ENCODE peak calls at places on chromosomes 12 and 14, in ten cellular contexts. N is coronary artery, O is lung, X is OCI-LY7, F is tibial artery, Q is endodermal cell, H is prostate gland, R is body of pancreas, D is IMR-90, E is upper lobe of left lung. A is an unnamed sample.

GRCh38 chr14:55102141-55102547 is 26.9 kb upstream of the LGALS3 start:
- DNase-seq in N (peak; percentile 90), O (peak; percentile 89), X (peak; percentile 94), F (peak; percentile 90), Q (peak; percentile 81), H (peak; percentile 80), R (peak; percentile 89), D (peak; percentile 96), E (peak; percentile 34), A (peak; percentile 98)

GRCh38 chr12:95182868-95183415 is 34.3 kb downstream of the FGD6 start:
- DNase-seq in N (no peak), O (no peak), X (no peak), F (no peak), Q (peak; percentile 52), H (no peak), R (no peak), D (peak; percentile 73), E (no peak), A (peak; percentile 97)

GRCh38 chr12:57049047-57049446 is 882 bp downstream of the MYO1A start:
- DNase-seq in N (no peak), O (no peak), X (no peak), F (no peak), Q (peak; percentile 31), H (no peak), R (no peak), D (no peak), E (no peak), A (no peak)

GRCh38 chr14:102913341-102914211 is 8.9 kb upstream of the AMN start:
- DNase-seq in N (no peak), O (no peak), X (no peak), F (no peak), Q (no peak), H (no peak), R (no peak), D (no peak), E (peak; percentile 68), A (no peak)

GRCh38 chr12:102479099-102479887 is 1.1 kb downstream of the IGF1 start:
- DNase-seq in N (no peak), O (no peak), X (no peak), F (no peak), Q (peak; percentile 62), H (no peak), R (no peak), D (no peak), E (no peak), A (peak; percentile 14)

GRCh38 chr12:6903712-6904111 is 910 bp upstream of the LRRC23 start:
- DNase-seq in N (no peak), O (no peak), X (no peak), F (no peak), Q (no peak), H (no peak), R (no peak), D (no peak), E (no peak), A (no peak)

GRCh38 chr14:70811578-70811977 is 2.3 kb upstream of the MAP3K9 start:
- DNase-seq in N (no peak), O (no peak), X (no peak), F (no peak), Q (no peak), H (no peak), R (no peak), D (no peak), E (no peak), A (no peak)

GRCh38 chr14:34338056-34338455 is 124.0 kb downstream of the SPTSSA start:
- DNase-seq in N (no peak), O (no peak), X (no peak), F (no peak), Q (no peak), H (no peak), R (no peak), D (no peak), E (no peak), A (no peak)

GRCh38 chr12:65232490-65233077 is 45.9 kb upstream of the MSRB3 start:
- DNase-seq in N (no peak), O (no peak), X (peak; percentile 52), F (no peak), Q (no peak), H (no peak), R (no peak), D (peak; percentile 38), E (no peak), A (peak; percentile 15)

GRCh38 chr12:6235906-6236640 is 35.9 kb downstream of the CD9 start:
- DNase-seq in N (no peak), O (no peak), X (no peak), F (no peak), Q (peak; percentile 43), H (no peak), R (no peak), D (no peak), E (no peak), A (no peak)

GRCh38 chr12:79933580-79934264 is 1.2 kb downstream of the PPP1R12A start:
- DNase-seq in N (no peak), O (no peak), X (peak; percentile 55), F (no peak), Q (peak; percentile 65), H (no peak), R (no peak), D (peak; percentile 6), E (no peak), A (no peak)

GRCh38 chr14:91348861-91349465 is 68.7 kb downstream of the CCDC88C start:
- DNase-seq in N (no peak), O (no peak), X (peak; percentile 21), F (no peak), Q (no peak), H (no peak), R (no peak), D (no peak), E (no peak), A (no peak)

GRCh38 chr12:2732290-2732689 is 62.5 kb upstream of the FKBP4 start:
- DNase-seq in N (no peak), O (no peak), X (no peak), F (no peak), Q (no peak), H (no peak), R (no peak), D (no peak), E (no peak), A (no peak)

GRCh38 chr12:57127710-57128518 is at the start of gene LRP1:
- DNase-seq in N (peak; percentile 92), O (peak; percentile 78), X (peak; percentile 65), F (peak; percentile 89), Q (peak; percentile 95), H (peak; percentile 90), R (peak; percentile 83), D (peak; percentile 82), E (peak; percentile 95), A (peak; percentile 66)

GRCh38 chr12:1698638-1699214 is 7.9 kb downstream of the ADIPOR2 start:
- DNase-seq in N (no peak), O (no peak), X (no peak), F (no peak), Q (no peak), H (no peak), R (no peak), D (no peak), E (no peak), A (no peak)
- TF ChIP-seq CTCF in N (no peak), O (no peak), X (no peak), F (no peak), Q (peak; percentile 63), H (no peak), R (no peak), D (no peak), E (no peak), A (no peak)

DNA sequence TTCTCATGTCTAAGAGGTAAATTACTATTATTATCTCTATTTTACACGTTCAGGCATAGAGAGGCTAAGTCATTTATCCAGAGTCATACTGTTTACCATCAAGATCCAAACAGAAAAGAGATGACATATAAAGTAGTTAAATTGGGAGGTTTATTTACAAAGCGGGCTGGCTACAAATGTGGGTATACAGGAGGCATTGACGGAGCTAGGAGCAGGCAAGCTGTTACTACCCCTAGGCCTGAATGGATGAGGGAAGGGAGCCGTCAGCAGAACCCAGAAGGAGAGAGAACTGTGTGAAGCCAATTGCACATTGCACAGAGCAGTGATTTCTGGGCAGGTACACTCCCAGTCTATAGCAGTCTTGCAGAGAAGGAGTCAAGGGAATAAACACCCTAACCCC is 39.8 kb downstream of the DACT1 start:
- DNase-seq in N (no peak), O (no peak), X (no peak), F (no peak), Q (no peak), H (no peak), R (no peak), D (no peak), E (no peak), A (no peak)
- H3K4me3 ChIP-seq in N (no peak overlapping the region), O (no peak overlapping the region), X (no peak overlapping the region), F (no peak overlapping the region), Q (no peak overlapping the region), H (no peak overlapping the region), R (no peak overlapping the region), D (no peak overlapping the region), E (no peak overlapping the region), A (no peak overlapping the region)

DNA sequence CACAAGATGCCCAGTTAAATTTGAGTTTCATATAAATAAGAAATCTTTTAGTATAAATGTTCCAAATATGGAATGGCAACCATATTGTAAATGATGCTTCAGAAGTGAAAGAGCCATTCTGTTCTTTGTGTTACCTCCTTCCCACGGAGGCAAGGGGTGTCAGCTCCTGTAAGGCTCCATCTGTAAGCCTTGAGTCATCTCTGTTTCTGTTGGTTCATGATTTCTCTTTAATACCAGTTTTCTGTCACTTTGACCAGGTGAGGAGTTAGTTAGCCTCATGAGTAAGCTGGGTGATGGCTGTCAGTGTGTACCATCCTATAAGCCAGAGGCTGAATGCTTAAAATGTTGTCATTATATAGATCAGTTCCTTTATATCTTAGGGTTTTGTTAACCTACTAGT is 61.9 kb downstream of the TMEM30B start:
- DNase-seq in N (no peak), O (no peak), X (no peak), F (no peak), Q (no peak), H (no peak), R (no peak), D (peak; percentile 40), E (no peak), A (no peak)
- H3K27ac ChIP-seq in N (no peak overlapping the region), O (no peak overlapping the region), X (no peak overlapping the region), F (no peak overlapping the region), Q (no peak overlapping the region), H (no peak overlapping the region), R (no peak overlapping the region), D (peak overlapping the region; percentile 35), E (no peak overlapping the region), A (no peak overlapping the region)

GRCh38 chr14:73729015-73729330 is 14.8 kb upstream of the PNMA1 start:
- DNase-seq in N (no peak), O (no peak), X (no peak), F (no peak), Q (no peak), H (no peak), R (no peak), D (no peak), E (no peak), A (no peak)

GRCh38 chr14:73728106-73729014 is 14.2 kb upstream of the PNMA1 start:
- DNase-seq in N (peak; percentile 87), O (peak; percentile 92), X (peak; percentile 87), F (peak; percentile 78), Q (peak; percentile 97), H (peak; percentile 67), R (peak; percentile 84), D (peak; percentile 63), E (no peak), A (no peak)

GRCh38 chr14:73732006-73732405 is 17.8 kb upstream of the PNMA1 start:
- DNase-seq in N (no peak), O (no peak), X (no peak), F (no peak), Q (no peak), H (no peak), R (no peak), D (no peak), E (no peak), A (no peak)

GRCh38 chr14:73729556-73730265 is 15.5 kb upstream of the PNMA1 start:
- DNase-seq in N (no peak), O (no peak), X (no peak), F (no peak), Q (peak; percentile 34), H (no peak), R (no peak), D (no peak), E (no peak), A (no peak)

GRCh38 chr14:73731111-73731510 is 16.9 kb upstream of the PNMA1 start:
- DNase-seq in N (no peak), O (no peak), X (no peak), F (no peak), Q (no peak), H (peak; percentile 76), R (no peak), D (no peak), E (no peak), A (no peak)
- TF ChIP-seq CTCF in N (no peak), O (no peak), X (no peak), F (no peak), Q (peak; percentile 16), H (no peak), R (no peak), D (no peak), E (no peak), A (peak; percentile 4)

A was measured in astrocyte.